ENCODE peak calls at places on chromosomes 1 and 21, in four cellular contexts. H is aorta, A is astrocyte, Z is uterus. C is an unnamed sample. For H3K4me1, the result is how much of the 10 kb centered on the place peaks cover.

GRCh38 chr1:189131576-189131975 is 1346.1 kb downstream of the BRINP3 start:
- DNase-seq in Z (no peak), A (peak), H (no peak), C (no peak)

GRCh38 chr1:94061513-94062443 is 59.2 kb downstream of the ABCA4 start:
- DNase-seq in Z (peak), H (peak), A (peak), C (peak)

GRCh38 chr1:236844499-236845271 is 49.6 kb downstream of the MTR start:
- DNase-seq in Z (no peak), H (no peak), A (peak), C (no peak)

GRCh38 chr1:238953448-238953847 is 432.9 kb upstream of the CHRM3 start:
- DNase-seq in H (no peak), Z (no peak), A (no peak), C (no peak)

GRCh38 chr1:240169188-240169587 is 77.5 kb downstream of the FMN2 start:
- DNase-seq in A (no peak), Z (no peak), H (no peak), C (no peak)

GRCh38 chr1:87334351-87335174 is 5.9 kb downstream of the LMO4 start:
- DNase-seq in A (peak), H (no peak), Z (peak), C (no peak)

GRCh38 chr1:29983366-29983765 is 740.0 kb downstream of the MATN1 start:
- DNase-seq in H (no peak), A (no peak), Z (no peak), C (no peak)

GRCh38 chr1:82775402-82776000 is 974.8 kb downstream of the ADGRL2 start:
- DNase-seq in H (peak), Z (no peak), A (no peak), C (peak)

GRCh38 chr1:117567976-117568375 is 37.9 kb upstream of the TENT5C start:
- DNase-seq in Z (no peak), H (no peak), A (no peak), C (no peak)

GRCh38 chr1:24189528-24189927 is 2.4 kb upstream of the IFNLR1 start:
- DNase-seq in H (no peak), A (no peak), Z (no peak), C (no peak)

GRCh38 chr1:19869929-19870328 is 12.3 kb upstream of the OTUD3 start:
- DNase-seq in A (peak), H (no peak), Z (no peak), C (no peak)

GRCh38 chr1:81432089-81432488 is 368.6 kb upstream of the ADGRL2 start:
- DNase-seq in A (no peak), Z (no peak), H (no peak), C (no peak)

GRCh38 chr1:74343191-74343590 is 108.0 kb downstream of the TNNI3K start:
- DNase-seq in Z (peak), A (no peak), H (peak), C (no peak)

GRCh38 chr1:231369282-231369681 is 31.2 kb downstream of the SPRTN start:
- DNase-seq in H (no peak), Z (no peak), A (no peak), C (no peak)

GRCh38 chr21:18449586-18449985 is 46.0 kb upstream of the TMPRSS15 start:
- DNase-seq in A (no peak), H (no peak), Z (no peak), C (no peak)

DNA sequence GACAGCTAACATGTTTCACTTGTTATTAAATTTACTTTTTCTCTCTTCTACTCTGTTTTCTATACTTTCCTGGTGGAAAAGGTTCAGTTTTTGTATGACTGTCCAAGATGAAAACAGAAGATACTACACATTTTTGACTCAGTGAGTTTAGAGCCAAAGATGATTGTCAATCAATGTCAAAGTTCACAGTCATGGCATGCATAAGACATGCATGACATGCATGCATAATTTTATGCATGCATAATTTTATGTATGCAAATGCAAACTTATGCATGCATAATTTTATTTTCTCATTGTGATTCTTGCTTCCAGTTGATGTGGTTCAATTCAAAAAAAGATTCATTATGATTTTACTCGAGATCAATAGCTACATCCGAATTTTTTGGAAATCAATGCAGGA is 48.1 kb upstream of the TMPRSS15 start:
- DNase-seq in Z (no peak), A (no peak), H (no peak), C (no peak)
- H3K4me3 ChIP-seq in Z (no peak), A (no peak), H (no peak), C (no peak)

GRCh38 chr1:43348809-43349593 is 9.8 kb upstream of the CDC20 start:
- DNase-seq in Z (peak), H (peak), A (peak), C (no peak)
- H3K4me1 ChIP-seq in Z (under half), H (under half), A (under half), C (under half)

GRCh38 chr1:12147116-12147753 is 19.6 kb upstream of the TNFRSF1B start:
- DNase-seq in Z (no peak), A (no peak), H (no peak), C (no peak)
- H3K27ac ChIP-seq in Z (peak), A (no peak), H (no peak), C (no peak)

GRCh38 chr1:168348146-168348709 is 67.6 kb downstream of the TBX19 start:
- DNase-seq in Z (no peak), A (no peak), H (no peak), C (no peak)
- H3K4me3 ChIP-seq in Z (peak), A (peak), H (no peak), C (no peak)

DNA sequence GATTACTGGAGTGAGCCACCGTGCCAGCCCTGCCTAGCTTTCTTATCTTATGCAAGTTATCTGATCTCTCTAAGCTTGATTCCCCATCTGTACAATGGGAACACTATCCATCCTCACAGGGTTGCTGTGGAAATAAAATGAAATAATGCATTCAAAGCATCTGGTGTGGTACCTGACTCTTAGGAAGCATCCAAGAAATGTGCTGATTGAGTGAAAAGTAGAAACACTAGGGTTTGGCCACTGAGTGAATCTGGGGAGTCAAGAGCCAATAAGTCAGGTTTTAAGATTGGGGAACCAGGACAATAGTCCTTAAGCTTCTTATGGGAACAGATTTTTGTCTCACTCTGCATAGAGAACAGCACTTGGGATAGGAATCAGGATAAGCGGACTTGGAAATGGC is 3.5 kb downstream of the PAFAH2 start:
- DNase-seq in A (no peak), Z (no peak), H (no peak), C (no peak)
- H3K4me1 ChIP-seq in A (under half), Z (under half), H (under half), C (under half)

GRCh38 chr1:9181176-9181906 is 52.4 kb upstream of the GPR157 start:
- DNase-seq in A (no peak), Z (peak), H (peak), C (no peak)
- H3K27ac ChIP-seq in A (peak), Z (peak), H (no peak), C (no peak)